ENCODE peak calls at places on chromosome 15, in six cellular contexts. V is neural crest cell; K is stimulated activated CD8-positive, alpha-beta memory T cell treated with anti-CD3 and anti-CD28 coated beads, Interleukin-15, amount 100 ng/mL, for 1 hour; D is KG1; E is stimulated activated effector memory CD8-positive, alpha-beta T cell treated with anti-CD3 and anti-CD28 coated beads, Interleukin-12 subunit alpha, Interleukin-12 subunit beta, amount 100 ng/mL, for 72 hours; T is anterior cingulate cortex. W is an unnamed sample.

GRCh38 chr15:89179966-89180875 is 41.2 kb downstream of the RLBP1 start:
- DNase-seq in V (no peak), K (no peak), D (no peak), E (peak), T (no peak), W (no peak)

GRCh38 chr15:99449514-99449913 is 116.3 kb upstream of the MEF2A start:
- DNase-seq in V (no peak), K (no peak), D (no peak), E (no peak), T (no peak), W (no peak)

GRCh38 chr15:58190419-58190818 is 52.2 kb downstream of the AQP9 start:
- DNase-seq in V (no peak), K (no peak), D (no peak), E (no peak), T (no peak), W (peak)

GRCh38 chr15:76359152-76359551 is 22.6 kb downstream of the ISL2 start:
- DNase-seq in V (no peak), K (no peak), D (no peak), E (no peak), T (no peak), W (no peak)

GRCh38 chr15:71800835-71801745 is 9.3 kb upstream of the NR2E3 start:
- DNase-seq in V (peak), K (no peak), D (peak), E (no peak), T (no peak), W (peak)

GRCh38 chr15:31442203-31443090 is 115.8 kb downstream of the KLF13 start:
- DNase-seq in V (no peak), K (no peak), D (no peak), E (no peak), T (no peak), W (peak)

GRCh38 chr15:59242649-59243048 is 36.0 kb downstream of the LDHAL6B start:
- DNase-seq in V (no peak), K (no peak), D (no peak), E (no peak), T (no peak), W (peak)

GRCh38 chr15:52153900-52154895 is 37.0 kb downstream of the GNB5 start:
- DNase-seq in V (no peak), K (no peak), D (no peak), E (no peak), T (no peak), W (no peak)

GRCh38 chr15:50944692-50945091 is 36.2 kb downstream of the AP4E1 start:
- DNase-seq in V (no peak), K (no peak), D (no peak), E (no peak), T (no peak), W (no peak)

GRCh38 chr15:50219820-50220219 is 37.8 kb downstream of the SLC27A2 start:
- DNase-seq in V (no peak), K (no peak), D (no peak), E (no peak), T (no peak), W (peak)

GRCh38 chr15:69219690-69220089 is 59.3 kb downstream of the GLCE start:
- DNase-seq in V (no peak), K (no peak), D (no peak), E (no peak), T (no peak), W (no peak)

GRCh38 chr15:68258684-68259083 is 18.9 kb upstream of the FEM1B start:
- DNase-seq in V (no peak), K (no peak), D (no peak), E (no peak), T (no peak), W (no peak)

GRCh38 chr15:26674467-26674866 is 98.4 kb downstream of the GABRB3 start:
- DNase-seq in V (no peak), K (no peak), D (no peak), E (no peak), T (no peak), W (no peak)

GRCh38 chr15:58148120-58148519 is 9.9 kb downstream of the AQP9 start:
- DNase-seq in V (no peak), K (no peak), D (no peak), E (no peak), T (no peak), W (no peak)

GRCh38 chr15:40843885-40844542 is at the start of gene SPINT1:
- DNase-seq in V (no peak), K (peak), D (no peak), E (peak), T (no peak), W (no peak)

GRCh38 chr15:57033715-57034439 is 115.4 kb downstream of the TCF12 start:
- DNase-seq in V (no peak), K (no peak), D (no peak), E (no peak), T (no peak), W (no peak)

GRCh38 chr15:70715840-70716510 is 47.4 kb downstream of the UACA start:
- DNase-seq in V (no peak), K (no peak), D (no peak), E (no peak), T (no peak), W (peak)

GRCh38 chr15:59616390-59616789 is 4.8 kb downstream of the GCNT3 start:
- DNase-seq in V (no peak), K (no peak), D (no peak), E (no peak), T (no peak), W (peak)

GRCh38 chr15:74752486-74753395 is 4.1 kb downstream of the CYP1A2 start:
- DNase-seq in V (no peak), K (no peak), D (no peak), E (no peak), T (no peak), W (peak)

GRCh38 chr15:91099616-91100560 is at the start of gene SV2B:
- DNase-seq in V (peak), K (no peak), D (no peak), E (peak), T (no peak), W (no peak)

GRCh38 chr15:58241872-58242271 is 103.7 kb downstream of the AQP9 start:
- DNase-seq in V (no peak), K (no peak), D (no peak), E (no peak), T (no peak), W (no peak)

GRCh38 chr15:40697916-40698315 is 2.9 kb downstream of the RAD51 start:
- DNase-seq in V (no peak), K (no peak), D (no peak), E (no peak), T (no peak), W (no peak)

GRCh38 chr15:49468440-49468839 is 45.4 kb downstream of the FGF7 start:
- DNase-seq in V (no peak), K (no peak), D (no peak), E (no peak), T (no peak), W (peak)

GRCh38 chr15:68626739-68627138 is 47.9 kb downstream of the CORO2B start:
- DNase-seq in V (no peak), K (no peak), D (no peak), E (no peak), T (no peak), W (peak)

GRCh38 chr15:100693451-100693850 is 91.1 kb downstream of the ASB7 start:
- DNase-seq in V (no peak), K (no peak), D (no peak), E (no peak), T (no peak), W (no peak)

GRCh38 chr15:82742134-82742533 is 32.5 kb upstream of the AP3B2 start:
- DNase-seq in V (no peak), K (no peak), D (no peak), E (no peak), T (no peak), W (peak)